ENCODE peak calls at places on chromosomes 7 and 10, in six cellular contexts. C, D, A, M, R and V are unnamed samples.

GRCh38 chr10:44925811-44926760 is 14.9 kb downstream of the TMEM72 start:
- DNase-seq in C (no peak), D (no peak), A (no peak), M (no peak), R (no peak), V (no peak)

GRCh38 chr7:129990403-129991192 is 37.8 kb upstream of the UBE2H start:
- DNase-seq in C (no peak), D (no peak), A (no peak), M (peak), R (peak), V (no peak)

GRCh38 chr10:42734537-42734936 is 48.1 kb upstream of the BMS1 start:
- DNase-seq in C (no peak), D (no peak), A (peak), M (no peak), R (no peak), V (no peak)

GRCh38 chr7:38411404-38411803 is 138.0 kb upstream of the TARP start:
- DNase-seq in C (no peak), D (no peak), A (peak), M (no peak), R (peak), V (no peak)

GRCh38 chr7:37394158-37394557 is 54.5 kb downstream of the ELMO1 start:
- DNase-seq in C (no peak), D (no peak), A (no peak), M (no peak), R (no peak), V (no peak)

GRCh38 chr10:132535065-132535651 is 2.4 kb upstream of the INPP5A start:
- DNase-seq in C (peak), D (no peak), A (no peak), M (peak), R (no peak), V (no peak)

GRCh38 chr10:69474688-69475432 is 23.6 kb downstream of the TSPAN15 start:
- DNase-seq in C (peak), D (no peak), A (no peak), M (no peak), R (peak), V (peak)

GRCh38 chr7:132113536-132114409 is 462.5 kb downstream of the PLXNA4 start:
- DNase-seq in C (peak), D (no peak), A (no peak), M (no peak), R (no peak), V (no peak)

GRCh38 chr10:45602082-45602730 is 70.4 kb downstream of the ZFAND4 start:
- DNase-seq in C (no peak), D (no peak), A (no peak), M (no peak), R (peak), V (no peak)

GRCh38 chr10:122555431-122555830 is 5.1 kb upstream of the DMBT1 start:
- DNase-seq in C (no peak), D (no peak), A (no peak), M (no peak), R (no peak), V (no peak)

GRCh38 chr10:3779146-3779707 is 5.8 kb downstream of the KLF6 start:
- DNase-seq in C (no peak), D (no peak), A (no peak), M (no peak), R (peak), V (no peak)

GRCh38 chr7:152341039-152341913 is 94.5 kb downstream of the KMT2C start:
- DNase-seq in C (no peak), D (no peak), A (peak), M (no peak), R (peak), V (peak)

GRCh38 chr7:41164440-41164839 is 538.5 kb downstream of the INHBA start:
- DNase-seq in C (no peak), D (no peak), A (no peak), M (no peak), R (peak), V (no peak)

GRCh38 chr10:71548494-71548846 is 151.8 kb downstream of the CDH23 start:
- DNase-seq in C (no peak), D (peak), A (peak), M (no peak), R (peak), V (peak)

GRCh38 chr10:48788551-48788950 is 103.9 kb downstream of the WDFY4 start:
- DNase-seq in C (no peak), D (no peak), A (no peak), M (no peak), R (no peak), V (no peak)

GRCh38 chr10:64115471-64115870 is 594.3 kb downstream of the REEP3 start:
- DNase-seq in C (no peak), D (no peak), A (no peak), M (no peak), R (no peak), V (no peak)

GRCh38 chr10:91105269-91105668 is 115.2 kb upstream of the PCGF5 start:
- DNase-seq in C (no peak), D (no peak), A (no peak), M (no peak), R (no peak), V (no peak)

GRCh38 chr7:66877577-66878300 is 43.3 kb upstream of the TMEM248 start:
- DNase-seq in C (no peak), D (peak), A (no peak), M (no peak), R (peak), V (no peak)

GRCh38 chr7:107469836-107470416 is at the start of gene GPR22:
- DNase-seq in C (no peak), D (no peak), A (no peak), M (no peak), R (no peak), V (no peak)

DNA sequence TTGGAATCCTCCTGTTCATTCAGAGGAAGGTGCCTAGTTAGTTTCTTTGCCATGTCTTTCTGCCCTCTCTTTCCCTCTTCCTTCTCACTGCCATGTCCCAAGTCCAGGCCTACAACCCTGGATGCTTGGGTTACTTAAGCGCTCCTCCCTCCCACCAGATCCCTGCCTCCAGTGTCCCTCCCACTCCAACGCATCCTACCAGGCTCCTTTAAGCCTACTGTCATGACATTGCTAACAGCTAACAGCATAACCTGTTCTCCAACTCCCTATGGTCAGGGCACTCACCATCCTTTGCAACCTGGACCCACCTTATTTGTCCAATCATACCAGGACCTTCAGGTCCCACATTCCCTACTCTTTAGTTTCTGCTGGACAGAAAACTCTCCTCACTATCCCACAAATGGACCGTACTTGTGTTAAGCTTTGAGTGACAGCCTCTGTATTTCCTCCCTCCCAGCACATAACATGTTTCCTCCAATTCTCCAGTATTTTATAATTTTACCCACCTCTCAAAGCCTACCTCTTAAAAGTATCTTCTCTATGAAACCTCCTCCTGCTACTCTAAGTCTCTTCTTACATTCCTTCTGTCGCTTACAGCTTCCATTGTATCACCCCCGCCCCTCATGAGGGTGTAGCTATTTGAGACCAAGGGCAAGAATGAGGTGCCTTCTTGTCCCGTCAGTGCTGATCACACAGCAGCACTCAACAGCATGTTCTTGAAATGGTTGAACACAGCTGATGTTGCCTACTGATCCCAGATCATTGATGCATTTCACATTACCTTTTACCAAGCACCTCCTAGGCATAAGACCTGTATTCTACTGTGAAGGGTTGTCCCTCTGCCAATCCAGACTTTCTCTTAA is 1.7 kb downstream of the BLNK start:
- DNase-seq in C (no peak), D (no peak), A (no peak), M (no peak), R (no peak), V (no peak)
- TF ChIP-seq POLR2A in C (no peak), D (no peak), A (no peak), M (no peak), R (no peak), V (no peak)

DNA sequence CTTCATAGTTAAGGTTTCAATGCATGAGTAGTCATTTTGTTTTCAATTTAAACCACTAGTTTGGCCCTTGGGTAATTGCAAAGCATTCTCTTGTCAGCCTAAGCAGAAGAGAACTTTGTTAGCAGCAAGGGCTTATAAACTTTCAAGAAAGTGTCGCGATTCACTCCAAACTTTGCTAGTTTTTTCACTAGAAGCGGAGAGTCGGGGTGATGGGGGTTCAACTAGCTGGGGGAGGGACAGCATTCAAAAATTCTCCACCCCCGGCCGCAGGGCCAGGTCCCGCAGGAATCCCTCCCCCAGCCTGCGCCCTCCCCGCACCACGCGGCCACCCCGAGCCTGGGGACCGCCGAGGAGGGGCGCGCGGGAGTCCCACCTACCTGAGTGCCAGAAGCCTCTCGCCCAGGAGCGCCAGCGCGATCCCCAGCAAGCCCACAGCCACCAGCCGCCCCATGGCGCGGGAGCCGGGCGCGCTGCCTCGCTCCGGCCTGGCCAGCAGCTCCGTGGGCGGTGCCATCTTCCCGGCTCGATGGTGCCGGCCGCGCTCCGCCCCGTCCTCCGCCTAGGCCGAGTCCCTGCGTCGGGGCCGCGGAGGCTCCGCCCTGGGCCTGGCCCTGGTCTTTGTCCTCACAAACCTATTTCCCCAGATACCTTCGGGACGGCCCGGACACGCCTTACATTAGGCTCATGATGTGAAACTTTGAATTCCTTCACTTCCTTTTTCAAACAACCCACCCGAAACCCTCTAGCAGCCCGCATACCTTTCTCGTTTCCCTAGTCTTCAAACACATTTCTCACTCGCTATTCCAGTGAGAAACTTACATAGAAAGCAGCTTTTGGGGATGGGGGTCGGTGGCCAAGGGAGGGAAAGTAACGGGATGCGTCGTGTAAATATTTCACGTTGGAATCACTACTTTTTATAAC is at the start of gene PON2:
- DNase-seq in C (peak), D (peak), A (peak), M (peak), R (peak), V (peak)
- TF ChIP-seq POLR2A in C (peak), D (no peak), A (peak), M (no peak), R (peak), V (peak)

DNA sequence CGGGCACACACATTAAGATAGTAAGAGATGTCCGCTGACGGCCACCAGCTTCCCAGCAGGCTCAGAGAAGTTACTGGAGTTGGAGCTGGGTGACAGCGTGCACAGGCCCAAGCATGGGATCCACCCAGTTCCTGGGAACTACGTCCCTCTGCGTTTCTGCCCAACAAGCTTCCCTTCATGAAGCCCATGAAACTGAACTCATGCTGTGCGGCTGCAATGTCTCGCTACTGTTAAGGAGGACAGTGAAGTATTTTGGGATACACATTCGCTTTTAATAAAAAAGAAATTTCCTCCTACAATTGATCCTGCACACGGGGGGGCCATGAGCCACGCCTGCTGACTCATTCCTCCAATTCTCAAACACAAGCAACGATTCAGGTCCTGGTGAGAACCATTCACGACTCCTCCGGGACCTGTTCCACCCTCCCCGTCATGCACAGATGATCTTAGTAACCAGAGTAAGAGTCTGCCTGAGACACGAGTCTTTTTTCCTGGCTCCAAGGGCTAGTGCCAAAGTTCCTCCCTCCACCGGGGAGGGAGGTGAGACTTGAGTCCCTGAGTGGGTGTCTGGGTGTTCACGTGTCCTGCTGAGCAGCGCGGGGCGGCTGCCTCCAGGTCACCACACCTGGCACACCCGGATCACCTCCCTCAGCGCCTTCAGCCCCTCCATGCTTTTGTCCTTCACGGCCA is 2.6 kb downstream of the PSMG3 start:
- DNase-seq in C (no peak), D (no peak), A (no peak), M (no peak), R (peak), V (peak)
- TF ChIP-seq POLR2A in C (no peak), D (no peak), A (no peak), M (no peak), R (no peak), V (no peak)

GRCh38 chr10:78627254-78627795 is 441.4 kb upstream of the ZMIZ1 start:
- DNase-seq in C (no peak), D (no peak), A (no peak), M (no peak), R (no peak), V (no peak)

GRCh38 chr10:78630944-78631838 is 437.6 kb upstream of the ZMIZ1 start:
- DNase-seq in C (no peak), D (no peak), A (no peak), M (no peak), R (peak), V (no peak)

GRCh38 chr10:78634389-78634815 is 434.4 kb upstream of the ZMIZ1 start:
- DNase-seq in C (peak), D (no peak), A (no peak), M (no peak), R (peak), V (peak)

GRCh38 chr10:78626471-78626870 is 442.3 kb upstream of the ZMIZ1 start:
- DNase-seq in C (no peak), D (no peak), A (no peak), M (no peak), R (no peak), V (no peak)

GRCh38 chr10:78629773-78630172 is 439.0 kb upstream of the ZMIZ1 start:
- DNase-seq in C (no peak), D (no peak), A (no peak), M (no peak), R (no peak), V (no peak)
- TF ChIP-seq POLR2A in C (no peak), D (no peak), A (no peak), M (no peak), R (no peak), V (no peak)

GRCh38 chr7:135147899-135148721 is at the start of gene TMEM140:
- DNase-seq in C (peak), D (no peak), A (peak), M (no peak), R (peak), V (no peak)
- TF ChIP-seq POLR2A in C (peak), D (peak), A (peak), M (no peak), R (no peak), V (no peak)

GRCh38 chr7:151080522-151081169 is at the start of gene FASTK:
- DNase-seq in C (peak), D (peak), A (peak), M (peak), R (peak), V (peak)
- TF ChIP-seq POLR2A in C (peak), D (peak), A (peak), M (no peak), R (peak), V (peak)

GRCh38 chr7:22582860-22583640 is 83.1 kb upstream of the STEAP1B start:
- DNase-seq in C (no peak), D (no peak), A (no peak), M (no peak), R (peak), V (peak)
- TF ChIP-seq POLR2A in C (no peak), D (no peak), A (no peak), M (no peak), R (no peak), V (no peak)

GRCh38 chr10:21194510-21194993 is 297.4 kb upstream of the NEBL start:
- DNase-seq in C (no peak), D (no peak), A (peak), M (no peak), R (no peak), V (no peak)

GRCh38 chr10:21197006-21197405 is 299.9 kb upstream of the NEBL start:
- DNase-seq in C (no peak), D (no peak), A (no peak), M (no peak), R (no peak), V (no peak)

GRCh38 chr10:21199501-21199900 is 302.4 kb upstream of the NEBL start:
- DNase-seq in C (no peak), D (no peak), A (no peak), M (no peak), R (no peak), V (no peak)

GRCh38 chr10:21195149-21195731 is 298.1 kb upstream of the NEBL start:
- DNase-seq in C (no peak), D (no peak), A (no peak), M (no peak), R (no peak), V (no peak)

DNA sequence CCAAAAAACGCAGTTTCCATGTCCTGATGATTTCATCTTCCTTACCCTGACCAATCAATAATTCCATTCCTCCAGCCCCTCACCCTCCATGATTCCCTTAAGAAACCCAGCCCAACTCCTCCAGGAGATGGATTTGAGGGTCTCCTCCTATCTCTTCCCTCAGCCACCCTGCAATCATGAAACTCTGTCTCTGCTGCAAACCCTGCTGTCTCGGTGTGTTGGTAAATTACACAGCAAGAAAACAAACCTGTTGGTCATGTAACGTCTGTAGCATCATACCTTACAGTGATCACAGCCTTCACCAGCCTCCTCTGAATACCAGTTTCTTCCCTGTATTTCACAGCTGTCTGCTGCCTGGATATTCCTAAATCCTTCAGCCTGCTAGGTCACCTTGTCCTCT is 300.7 kb upstream of the NEBL start:
- DNase-seq in C (no peak), D (no peak), A (no peak), M (no peak), R (no peak), V (no peak)
- TF ChIP-seq POLR2A in C (no peak), D (no peak), A (no peak), M (no peak), R (no peak), V (no peak)

DNA sequence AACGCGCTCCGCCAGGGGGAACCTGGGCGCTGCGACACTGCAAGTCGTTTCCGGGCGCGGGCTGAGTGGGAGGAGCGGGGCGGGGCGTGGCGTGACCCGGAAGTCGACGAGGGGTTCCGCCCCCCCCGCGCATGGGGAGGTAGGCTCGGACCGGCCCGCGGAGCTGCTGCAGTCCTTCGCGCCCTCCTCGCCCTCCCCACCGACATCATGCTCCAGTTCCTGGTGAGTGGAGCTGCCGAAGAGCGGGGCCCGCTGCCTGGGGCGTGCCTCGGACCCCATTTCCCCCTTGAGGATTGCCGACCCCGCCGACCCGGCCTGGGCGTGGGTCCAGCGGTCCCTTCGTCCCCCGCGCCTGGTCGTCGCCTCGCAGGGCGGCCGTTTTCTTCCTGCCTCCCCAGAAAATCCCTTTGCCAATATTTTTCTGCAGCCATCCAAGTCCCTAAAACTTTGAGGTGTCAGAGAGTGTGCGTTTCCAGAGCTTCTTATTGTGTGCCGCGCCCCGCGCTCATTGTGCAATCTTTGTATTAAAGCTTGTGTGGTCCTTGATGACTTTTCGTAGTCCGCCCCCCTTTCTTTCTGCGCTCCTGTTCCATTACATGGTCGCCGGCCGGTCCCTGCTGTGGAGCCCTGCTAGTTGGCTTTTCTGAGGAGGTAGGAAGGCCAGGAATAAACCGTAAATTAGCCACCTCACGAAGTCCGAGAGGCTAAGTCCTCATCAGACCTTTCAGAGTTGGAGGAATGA is at the start of gene STMP1:
- DNase-seq in C (peak), D (peak), A (peak), M (peak), R (peak), V (peak)
- TF ChIP-seq POLR2A in C (peak), D (peak), A (peak), M (no peak), R (peak), V (peak)

GRCh38 chr10:6580279-6581029 is 378 bp upstream of the PRKCQ start:
- DNase-seq in C (peak), D (peak), A (peak), M (peak), R (peak), V (peak)
- TF ChIP-seq POLR2A in C (no peak), D (no peak), A (peak), M (no peak), R (no peak), V (no peak)